ENCODE peak calls at places on chromosomes 1 and 21, in six cellular contexts. R, X, Q, N, E and K are unnamed samples.

GRCh38 chr1:31122779-31123178 is 57.3 kb upstream of the PUM1 start:
- DNase-seq in R (no peak), X (no peak), Q (no peak), N (no peak), E (peak; percentile 54), K (no peak)

GRCh38 chr1:20719871-20720620 is 2.2 kb upstream of the KIF17 start:
- DNase-seq in R (no peak), X (peak; percentile 1), Q (peak; percentile 5), N (no peak), E (no peak), K (no peak)

GRCh38 chr1:174003867-174004266 is 18.3 kb downstream of the RC3H1 start:
- DNase-seq in R (no peak), X (no peak), Q (no peak), N (no peak), E (no peak), K (no peak)

GRCh38 chr21:36932417-36932816 is 34.1 kb downstream of the HLCS start:
- DNase-seq in R (no peak), X (no peak), Q (no peak), N (no peak), E (no peak), K (no peak)

GRCh38 chr1:33435096-33435820 is 4.4 kb upstream of the PHC2 start:
- DNase-seq in R (no peak), X (no peak), Q (no peak), N (no peak), E (peak; percentile 85), K (no peak)

GRCh38 chr1:212481438-212481767 is 48.7 kb downstream of the NENF start:
- DNase-seq in R (no peak), X (no peak), Q (no peak), N (no peak), E (no peak), K (no peak)

GRCh38 chr21:46005481-46005881 is 23.9 kb downstream of the COL6A1 start:
- DNase-seq in R (no peak), X (no peak), Q (peak; percentile 11), N (peak; percentile 17), E (no peak), K (no peak)

GRCh38 chr1:33043267-33044090 is 6.8 kb upstream of the AK2 start:
- DNase-seq in R (no peak), X (no peak), Q (no peak), N (no peak), E (no peak), K (no peak)

GRCh38 chr21:45509566-45510465 is 32.4 kb downstream of the SLC19A1 start:
- DNase-seq in R (no peak), X (no peak), Q (peak; percentile 30), N (no peak), E (no peak), K (no peak)

GRCh38 chr1:25068316-25068715 is 138.2 kb upstream of the RUNX3 start:
- DNase-seq in R (no peak), X (no peak), Q (no peak), N (no peak), E (no peak), K (no peak)

DNA sequence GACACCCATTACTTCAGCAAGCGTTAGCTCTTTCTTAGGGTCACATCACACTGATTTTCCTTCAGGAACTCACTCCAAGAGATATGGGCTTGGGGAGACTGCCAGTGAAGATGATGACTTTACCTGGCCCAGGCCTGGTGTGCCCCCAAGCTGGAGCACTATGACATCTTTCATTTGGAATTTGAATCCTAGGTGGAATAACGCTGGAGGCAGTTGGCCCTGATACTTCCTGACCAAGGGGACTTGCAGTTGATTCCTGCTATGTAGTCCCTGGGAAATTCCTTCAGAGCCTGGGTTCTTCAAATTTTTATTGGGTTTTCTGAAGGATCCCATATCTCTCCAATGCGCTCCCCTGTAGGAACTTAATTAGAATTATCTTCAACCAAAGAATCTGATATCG is 114.9 kb upstream of the GUCA2B start:
- DNase-seq in R (no peak), X (no peak), Q (no peak), N (no peak), E (no peak), K (no peak)
- H3K27me3 ChIP-seq in R (no peaks in the 10 kb centered on the region), X (no peaks in the 10 kb centered on the region), Q (no peaks in the 10 kb centered on the region), N (no peaks in the 10 kb centered on the region), E (peaks cover 12% of the 10 kb centered on the region), K (no peaks in the 10 kb centered on the region)

GRCh38 chr1:13948396-13948795 is 248.4 kb downstream of the PRDM2 start:
- DNase-seq in R (no peak), X (no peak), Q (no peak), N (no peak), E (no peak), K (no peak)

GRCh38 chr1:13949571-13949970 is 249.6 kb downstream of the PRDM2 start:
- DNase-seq in R (no peak), X (no peak), Q (no peak), N (no peak), E (no peak), K (no peak)

GRCh38 chr1:13948851-13949490 is 249.0 kb downstream of the PRDM2 start:
- DNase-seq in R (no peak), X (peak; percentile 24), Q (no peak), N (no peak), E (no peak), K (peak; percentile 62)

GRCh38 chr1:13951793-13952751 is 252.1 kb downstream of the PRDM2 start:
- DNase-seq in R (no peak), X (no peak), Q (no peak), N (no peak), E (no peak), K (no peak)

DNA sequence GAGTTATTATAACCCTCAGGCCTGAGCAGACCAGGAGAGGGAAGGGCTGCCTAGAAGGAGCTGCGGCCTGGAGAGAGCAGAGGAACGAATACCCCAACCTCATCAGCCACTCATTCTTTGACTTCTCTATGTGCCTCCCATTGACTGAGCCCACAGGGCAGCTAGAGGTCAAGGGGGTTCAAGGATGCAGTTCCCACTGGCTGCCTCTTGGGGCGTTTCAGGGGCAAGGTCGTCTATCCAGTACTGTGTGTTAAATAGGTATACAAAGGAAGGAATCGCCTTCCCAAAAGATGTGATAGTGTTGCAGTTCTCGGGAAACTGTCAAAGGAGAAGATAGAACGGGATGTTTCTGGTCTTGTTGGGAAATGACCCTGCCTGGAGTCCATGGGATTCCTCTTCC is 250.6 kb downstream of the PRDM2 start:
- DNase-seq in R (no peak), X (no peak), Q (no peak), N (no peak), E (no peak), K (no peak)
- TF ChIP-seq CTCF in R (no peak), X (no peak), Q (no peak), N (no peak), E (no peak), K (no peak)

GRCh38 chr1:164558461-164559341 is at the start of gene PBX1:
- DNase-seq in R (peak; percentile 96), X (peak; percentile 98), Q (peak; percentile 96), N (peak; percentile 97), E (peak; percentile 98), K (peak; percentile 99)
- TF ChIP-seq POLR2A in R (peak; percentile 90), X (peak; percentile 95), Q (peak; percentile 38), N (no peak), E (peak; percentile 88), K (peak; percentile 66)

GRCh38 chr1:37636435-37636834 is 1.7 kb upstream of the RSPO1 start:
- DNase-seq in R (no peak), X (no peak), Q (no peak), N (no peak), E (no peak), K (no peak)

GRCh38 chr1:37633040-37633949 is 1.4 kb downstream of the RSPO1 start:
- DNase-seq in R (no peak), X (no peak), Q (no peak), N (no peak), E (no peak), K (no peak)

GRCh38 chr1:37633950-37634553 is 640 bp downstream of the RSPO1 start:
- DNase-seq in R (no peak), X (no peak), Q (no peak), N (no peak), E (no peak), K (no peak)

GRCh38 chr1:37635309-37635902 is 714 bp upstream of the RSPO1 start:
- DNase-seq in R (no peak), X (no peak), Q (no peak), N (no peak), E (no peak), K (no peak)

DNA sequence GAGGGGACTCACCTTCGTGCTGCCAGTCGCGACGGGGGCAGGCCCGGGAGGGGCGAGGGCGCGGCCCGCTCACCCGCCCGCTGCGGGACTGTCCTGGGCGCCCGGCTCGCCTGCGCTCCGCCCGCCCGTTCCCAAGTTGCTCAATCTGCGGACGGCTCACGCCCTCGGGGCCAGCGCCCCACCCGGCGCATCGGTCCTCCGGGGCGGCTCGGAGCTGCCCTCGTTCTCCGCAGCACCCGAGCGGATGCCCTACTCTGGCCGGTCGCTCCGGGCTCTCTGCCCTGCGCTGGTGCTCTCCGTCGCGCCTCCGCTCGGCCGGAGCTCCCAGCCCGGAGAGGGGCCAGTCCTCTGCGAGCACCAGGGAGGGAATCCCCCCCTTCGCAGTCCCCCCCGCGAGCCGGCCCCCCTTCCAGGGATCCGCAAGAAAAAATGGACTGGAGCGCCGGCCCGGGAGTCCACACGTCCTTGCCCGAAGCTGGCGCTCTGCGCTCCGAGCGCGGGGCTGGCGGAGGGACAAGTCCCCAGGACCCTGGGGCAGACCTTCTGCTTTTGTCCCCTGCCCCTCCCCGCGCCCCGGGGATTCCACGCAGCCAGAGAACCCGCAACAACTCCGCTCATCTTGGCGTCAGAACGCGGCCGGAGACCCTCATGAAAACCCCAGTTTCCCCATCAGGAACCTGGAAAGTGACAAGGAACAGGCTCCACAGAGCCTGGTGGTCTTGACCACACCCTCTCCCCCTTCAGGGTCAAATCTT is at the start of gene RSPO1:
- DNase-seq in R (no peak), X (no peak), Q (no peak), N (no peak), E (no peak), K (no peak)
- H3K27me3 ChIP-seq in R (peaks cover 54% of the 10 kb centered on the region), X (peaks cover 25% of the 10 kb centered on the region), Q (no peaks in the 10 kb centered on the region), N (peaks cover 65% of the 10 kb centered on the region), E (peaks cover 83% of the 10 kb centered on the region), K (peaks cover 77% of the 10 kb centered on the region)

GRCh38 chr1:170707959-170708666 is 44.2 kb downstream of the PRRX1 start:
- DNase-seq in R (peak; percentile 40), X (no peak), Q (no peak), N (no peak), E (peak; percentile 99), K (no peak)
- TF ChIP-seq CTCF in R (no peak), X (no peak), Q (no peak), N (no peak), E (no peak), K (no peak)

DNA sequence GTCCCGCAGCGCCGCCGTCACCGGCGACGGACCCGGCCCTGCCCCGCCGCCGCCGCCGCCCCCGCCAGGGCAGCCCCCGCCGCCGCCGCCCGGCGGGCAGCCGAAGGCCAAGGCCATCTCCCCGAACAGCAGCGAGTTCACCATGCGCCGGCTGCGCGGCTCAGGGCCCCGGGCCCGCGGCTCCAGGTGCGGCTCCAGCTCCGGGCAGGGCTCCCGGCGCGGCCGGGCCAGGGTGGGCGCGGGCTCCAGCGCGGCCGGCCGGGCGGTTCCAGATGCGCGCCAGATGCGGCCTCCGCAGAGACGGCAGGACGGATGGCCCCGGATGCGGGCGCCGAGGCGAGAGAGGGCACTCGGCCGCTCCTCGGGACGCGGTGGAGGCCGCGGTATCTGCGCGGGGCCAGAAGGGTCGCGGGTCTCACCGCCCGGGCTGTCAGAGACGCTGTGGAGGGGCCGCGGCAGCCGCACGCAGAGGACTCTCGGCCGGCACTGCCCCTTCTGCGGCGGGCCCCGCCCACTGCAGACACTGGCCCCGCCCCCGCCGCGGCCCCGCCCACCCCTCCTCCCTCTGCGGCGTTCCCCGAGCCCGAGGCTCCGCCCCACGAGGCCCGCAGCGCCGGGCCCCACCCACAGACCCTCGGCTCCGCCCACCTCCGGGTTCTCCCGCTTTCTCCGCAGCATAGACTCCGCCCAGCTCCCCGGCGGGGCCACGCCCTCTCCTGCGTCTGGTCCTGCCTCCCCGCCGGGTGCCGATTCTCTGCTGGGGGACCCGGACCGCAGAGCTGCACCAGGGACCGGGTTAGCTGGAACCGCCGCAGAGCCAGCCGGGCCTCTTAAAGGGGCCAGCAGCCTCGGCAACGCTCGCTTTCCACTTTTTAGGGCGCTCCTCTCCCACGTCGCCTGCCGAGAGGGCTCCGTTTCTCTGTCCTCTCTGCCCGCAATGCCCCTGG is at the start of gene IFFO2:
- DNase-seq in R (peak; percentile 99), X (peak; percentile 99), Q (peak; percentile 100), N (peak; percentile 99), E (peak; percentile 90), K (peak; percentile 94)
- TF ChIP-seq POLR2A in R (peak; percentile 77), X (peak; percentile 89), Q (peak; percentile 95), N (peak; percentile 88), E (peak; percentile 82), K (peak; percentile 86)